ENCODE peak calls at places on chromosomes 11 and 22, in eight cellular contexts. U is stimulated activated CD8-positive, alpha-beta memory T cell treated with anti-CD3 and anti-CD28 coated beads, Interleukin-2, amount 100 ng/mL, for 48 hours; T is endothelial cell of umbilical vein; V is non-pigmented ciliary epithelial cell; X is GM12865; Y is GDM1; O is left ventricle myocardium inferior; D is C1 segment of cervical spinal cord. G is an unnamed sample.

GRCh38 chr11:48043998-48044512 is 63.7 kb downstream of the PTPRJ start:
- DNase-seq in D (no peak), Y (no peak), T (no peak), X (no peak), O (no peak), U (no peak), V (no peak), G (no peak)

GRCh38 chr11:62919898-62920640 is 1.1 kb downstream of the CHRM1 start:
- DNase-seq in Y (no peak), X (no peak), T (no peak), O (no peak), V (no peak), U (no peak), D (no peak), G (no peak)

GRCh38 chr22:36921309-36922096 is 8.1 kb downstream of the CSF2RB start:
- DNase-seq in U (no peak), Y (peak; percentile 51), X (peak; percentile 79), T (peak; percentile 5), V (no peak), O (no peak), D (no peak), G (no peak)

GRCh38 chr11:69260622-69261021 is 33.3 kb upstream of the MYEOV start:
- DNase-seq in Y (no peak), D (no peak), U (no peak), O (no peak), V (no peak), X (no peak), T (no peak), G (no peak)

GRCh38 chr11:63915961-63916836 is 765 bp downstream of the RCOR2 start:
- DNase-seq in U (no peak), O (peak; percentile 58), X (peak; percentile 26), T (no peak), Y (no peak), D (no peak), V (no peak), G (no peak)

GRCh38 chr22:20937031-20937793 is 20.0 kb downstream of the CRKL start:
- DNase-seq in O (no peak), V (no peak), U (no peak), D (peak; percentile 43), T (no peak), X (no peak), Y (no peak), G (no peak)

GRCh38 chr22:24429411-24430365 is 2.3 kb downstream of the ADORA2A start:
- DNase-seq in D (peak; percentile 30), O (peak; percentile 70), V (no peak), Y (no peak), X (peak; percentile 65), U (peak; percentile 73), T (peak; percentile 24), G (no peak)

GRCh38 chr22:41917906-41918791 is 3.3 kb upstream of the SHISA8 start:
- DNase-seq in X (peak; percentile 70), V (peak; percentile 11), T (peak; percentile 64), U (no peak), O (peak; percentile 65), Y (peak; percentile 44), D (no peak), G (no peak)

GRCh38 chr11:3090096-3090901 is 33.1 kb upstream of the CARS1 start:
- DNase-seq in T (no peak), V (no peak), U (no peak), Y (no peak), D (no peak), X (no peak), O (no peak), G (no peak)

GRCh38 chr11:9756461-9756860 is 92.6 kb downstream of the SWAP70 start:
- DNase-seq in V (no peak), O (no peak), U (no peak), Y (no peak), X (no peak), D (no peak), T (no peak), G (no peak)

GRCh38 chr11:119585038-119585666 is 143.8 kb downstream of the NECTIN1 start:
- DNase-seq in O (no peak), Y (no peak), U (no peak), D (no peak), X (no peak), V (no peak), T (peak; percentile 28), G (no peak)

GRCh38 chr11:7655253-7656217 is 17.8 kb downstream of the CYB5R2 start:
- DNase-seq in X (no peak), T (no peak), V (no peak), U (no peak), O (no peak), D (no peak), Y (no peak), G (no peak)

GRCh38 chr22:44594951-44595350 is 96.9 kb upstream of the RTL6 start:
- DNase-seq in T (no peak), X (no peak), U (no peak), D (no peak), O (no peak), Y (no peak), V (no peak), G (no peak)

GRCh38 chr11:35553021-35553420 is 27.6 kb upstream of the PAMR1 start:
- DNase-seq in V (no peak), U (no peak), X (no peak), T (no peak), D (no peak), Y (no peak), O (no peak), G (no peak)

GRCh38 chr11:78645226-78646202 is 70.8 kb upstream of the NARS2 start:
- DNase-seq in U (peak; percentile 36), D (peak; percentile 8), X (peak; percentile 78), V (no peak), O (peak; percentile 58), T (peak; percentile 60), Y (peak; percentile 22), G (peak; percentile 85)

GRCh38 chr11:70710192-70710965 is 312.1 kb downstream of the CTTN start:
- DNase-seq in U (no peak), D (no peak), Y (no peak), X (no peak), O (no peak), V (no peak), T (no peak), G (no peak)

GRCh38 chr11:110921742-110922200 is 209.5 kb upstream of the ARHGAP20 start:
- DNase-seq in V (no peak), T (no peak), X (no peak), Y (no peak), U (no peak), O (no peak), D (no peak), G (no peak)

GRCh38 chr11:33687733-33688479 is 12.7 kb downstream of the C11orf91 start:
- DNase-seq in T (peak; percentile 75), X (peak; percentile 74), D (peak; percentile 60), V (no peak), U (no peak), O (no peak), Y (no peak), G (no peak)

GRCh38 chr11:77136074-77136473 is 8.0 kb downstream of the MYO7A start:
- DNase-seq in T (no peak), D (no peak), O (no peak), X (no peak), U (no peak), V (no peak), Y (no peak), G (no peak)

GRCh38 chr11:45369294-45369693 is 83.2 kb upstream of the SYT13 start:
- DNase-seq in Y (no peak), O (no peak), U (no peak), D (no peak), T (no peak), X (no peak), V (no peak), G (no peak)

GRCh38 chr11:96393753-96394348 is 4.0 kb downstream of the JRKL start:
- DNase-seq in X (peak; percentile 46), O (no peak), Y (no peak), V (peak; percentile 14), T (peak; percentile 57), U (no peak), D (peak; percentile 7), G (no peak)

GRCh38 chr22:44755956-44756361 is 3.6 kb downstream of the ARHGAP8 start:
- DNase-seq in V (no peak), Y (no peak), T (no peak), X (no peak), O (no peak), D (no peak), U (no peak), G (no peak)

GRCh38 chr22:30964858-30965257 is 3.7 kb downstream of the MORC2 start:
- DNase-seq in U (no peak), V (no peak), X (no peak), T (no peak), O (no peak), Y (no peak), D (no peak), G (no peak)

GRCh38 chr11:85277693-85278092 is 349.5 kb downstream of the DLG2 start:
- DNase-seq in D (no peak), U (no peak), X (no peak), V (no peak), T (no peak), O (no peak), Y (no peak), G (no peak)

GRCh38 chr22:23466351-23466750 is 113.7 kb downstream of the IGLL1 start:
- DNase-seq in X (no peak), O (no peak), T (no peak), V (no peak), Y (no peak), D (no peak), U (no peak), G (no peak)

GRCh38 chr11:18749681-18750319 is 23.8 kb upstream of the IGSF22 start:
- DNase-seq in Y (peak; percentile 12), O (no peak), T (peak; percentile 84), D (peak; percentile 3), X (no peak), V (peak; percentile 42), U (no peak), G (no peak)

GRCh38 chr22:35938226-35938625 is 90.4 kb downstream of the RBFOX2 start:
- DNase-seq in V (no peak), Y (no peak), T (no peak), X (no peak), D (no peak), O (no peak), U (no peak), G (no peak)

GRCh38 chr22:30602049-30602448 is 4.9 kb upstream of the TCN2 start:
- DNase-seq in X (peak; percentile 65), U (no peak), Y (no peak), O (no peak), V (no peak), D (no peak), T (peak; percentile 26), G (no peak)

GRCh38 chr11:75371930-75372876 is 20.7 kb upstream of the ARRB1 start:
- DNase-seq in U (no peak), D (no peak), X (no peak), O (no peak), V (no peak), Y (no peak), T (no peak), G (no peak)

GRCh38 chr22:30754971-30755759 is 60.5 kb downstream of the OSBP2 start:
- DNase-seq in D (peak; percentile 50), Y (peak; percentile 21), V (peak; percentile 50), O (peak; percentile 21), T (peak; percentile 72), U (no peak), X (peak; percentile 89), G (no peak)

GRCh38 chr11:72575533-72576170 is 98.6 kb downstream of the PDE2A start:
- DNase-seq in O (no peak), D (no peak), T (no peak), V (no peak), U (no peak), Y (no peak), X (no peak), G (no peak)

GRCh38 chr11:119093951-119094815 is 7.5 kb downstream of the DPAGT1 start:
- DNase-seq in X (peak; percentile 48), Y (no peak), T (peak; percentile 63), V (no peak), O (no peak), U (no peak), D (peak; percentile 36), G (no peak)

GRCh38 chr11:33256031-33256807 is 962 bp upstream of the HIPK3 start:
- DNase-seq in U (no peak), O (no peak), D (peak; percentile 50), T (no peak), Y (no peak), X (no peak), V (no peak), G (no peak)

GRCh38 chr11:11415786-11416390 is 62.8 kb upstream of the CSNK2A3 start:
- DNase-seq in O (no peak), V (no peak), D (no peak), X (no peak), Y (no peak), U (no peak), T (no peak), G (no peak)

G was measured in type B pancreatic cell.